ENCODE peak calls at places on chromosomes 11 and 22, in nine cellular contexts. L is fibroblast of lung; I is GM19239; W is activated T-cell treated with anti-CD3 and anti-CD28 coated beads for 1 hour; P is memory B cell; K is NCI-H510A treated with DMSO at 0.1 percent for 48 hours; G is activated CD4-positive, alpha-beta T cell treated with anti-CD3 and anti-CD28 coated beads, Interleukin-2, amount 50 U/mL, for 1 hour; N is colonic mucosa; M is NCI-H1105. E is an unnamed sample.

GRCh38 chr11:22666700-22667439 is 459 bp downstream of the GAS2 start:
- DNase-seq in L (peak; percentile 43), I (no peak), W (no peak), P (no peak), K (peak; percentile 16), G (no peak), N (peak; percentile 21), M (peak; percentile 36), E (no peak)

GRCh38 chr22:36659762-36660509 is 43.6 kb downstream of the CACNG2 start:
- DNase-seq in L (peak; percentile 89), I (no peak), W (no peak), P (no peak), K (no peak), G (no peak), N (peak; percentile 75), M (peak; percentile 60), E (no peak)

GRCh38 chr11:86818466-86819282 is 18.3 kb downstream of the PRSS23 start:
- DNase-seq in L (peak; percentile 73), I (peak; percentile 16), W (no peak), P (no peak), K (peak; percentile 85), G (no peak), N (no peak), M (peak; percentile 54), E (no peak)

GRCh38 chr11:119476666-119477331 is 53.8 kb upstream of the THY1 start:
- DNase-seq in L (no peak), I (no peak), W (no peak), P (no peak), K (no peak), G (no peak), N (no peak), M (no peak), E (no peak)

GRCh38 chr11:59534676-59535075 is 23.3 kb downstream of the OR4D9 start:
- DNase-seq in L (no peak), I (no peak), W (no peak), P (no peak), K (no peak), G (no peak), N (no peak), M (no peak), E (no peak)

GRCh38 chr22:31646186-31647019 is 15.6 kb downstream of the PISD start:
- DNase-seq in L (peak; percentile 99), I (no peak), W (no peak), P (no peak), K (no peak), G (no peak), N (no peak), M (no peak), E (no peak)

GRCh38 chr11:88515002-88515401 is 177.5 kb upstream of the CTSC start:
- DNase-seq in L (no peak), I (no peak), W (no peak), P (no peak), K (no peak), G (no peak), N (no peak), M (no peak), E (no peak)

GRCh38 chr11:125287467-125288232 is 123.1 kb downstream of the PKNOX2 start:
- DNase-seq in L (peak; percentile 74), I (no peak), W (no peak), P (no peak), K (no peak), G (no peak), N (no peak), M (no peak), E (no peak)

GRCh38 chr11:824292-824880 is 3.3 kb upstream of the CRACR2B start:
- DNase-seq in L (no peak), I (no peak), W (no peak), P (no peak), K (peak; percentile 74), G (no peak), N (peak; percentile 81), M (peak; percentile 87), E (no peak)

GRCh38 chr11:57424137-57424801 is 2.7 kb downstream of the SLC43A3 start:
- DNase-seq in L (no peak), I (no peak), W (no peak), P (no peak), K (no peak), G (no peak), N (no peak), M (no peak), E (no peak)

GRCh38 chr22:49297286-49297870 is 530.3 kb downstream of the BRD1 start:
- DNase-seq in L (no peak), I (no peak), W (no peak), P (peak; percentile 7), K (no peak), G (no peak), N (no peak), M (no peak), E (no peak)

GRCh38 chr11:62443390-62444201 is 24.8 kb downstream of the SCGB1A1 start:
- DNase-seq in L (peak; percentile 43), I (no peak), W (no peak), P (peak; percentile 28), K (no peak), G (no peak), N (no peak), M (no peak), E (no peak)

GRCh38 chr22:36835903-36836302 is 19.1 kb upstream of the PVALB start:
- DNase-seq in L (no peak), I (no peak), W (no peak), P (no peak), K (no peak), G (no peak), N (no peak), M (no peak), E (no peak)

GRCh38 chr11:86244522-86245368 is at the start of gene EED:
- DNase-seq in L (peak; percentile 97), I (peak; percentile 46), W (peak; percentile 91), P (peak; percentile 86), K (peak; percentile 94), G (peak; percentile 94), N (peak; percentile 94), M (peak; percentile 96), E (peak; percentile 89)

E was measured in GM12864.